ENCODE peak calls at places on chromosomes 11 and 22, in nine cellular contexts. B, A, V, W, M, O, E, U and L are unnamed samples.

GRCh38 chr11:9231848-9232177 is 33.3 kb downstream of the DENND5A start:
- DNase-seq in O (no peak), W (peak; percentile 72), U (no peak), A (no peak), M (no peak), V (peak; percentile 75), E (peak; percentile 74), B (no peak), L (no peak)

GRCh38 chr22:50463188-50463900 is 11.5 kb downstream of the SBF1 start:
- DNase-seq in V (no peak), W (no peak), M (no peak), E (no peak), A (no peak), U (no peak), B (no peak), O (no peak), L (no peak)

GRCh38 chr11:35390737-35391682 is 28.3 kb downstream of the SLC1A2 start:
- DNase-seq in W (peak; percentile 89), A (no peak), E (peak; percentile 79), M (no peak), V (peak; percentile 74), U (no peak), B (peak; percentile 48), O (no peak), L (no peak)

GRCh38 chr22:48453171-48453570 is 1374.5 kb downstream of the BRD1 start:
- DNase-seq in V (no peak), M (no peak), B (no peak), E (no peak), U (no peak), W (no peak), O (no peak), A (no peak), L (no peak)

GRCh38 chr11:134033696-134034491 is 35.0 kb upstream of the JAM3 start:
- DNase-seq in A (peak; percentile 92), E (peak; percentile 88), W (peak; percentile 85), V (peak; percentile 89), B (peak; percentile 75), O (peak; percentile 95), M (peak; percentile 82), U (peak; percentile 77), L (peak; percentile 84)

GRCh38 chr22:27258773-27259172 is 542.8 kb downstream of the MN1 start:
- DNase-seq in B (no peak), E (no peak), V (no peak), U (no peak), A (no peak), M (no peak), W (no peak), O (no peak), L (no peak)

GRCh38 chr11:46347637-46348311 is 511 bp downstream of the DGKZ start:
- DNase-seq in O (peak; percentile 74), M (peak; percentile 74), U (no peak), A (peak; percentile 90), E (no peak), V (no peak), W (no peak), B (peak; percentile 51), L (no peak)

GRCh38 chr11:101436511-101437142 is 147.2 kb downstream of the TRPC6 start:
- DNase-seq in M (no peak), U (no peak), O (no peak), E (peak; percentile 55), B (no peak), A (no peak), W (peak; percentile 49), V (peak; percentile 20), L (peak; percentile 47)

GRCh38 chr22:24542641-24543040 is 12.3 kb downstream of the GUCD1 start:
- DNase-seq in V (no peak), W (no peak), B (no peak), U (no peak), E (no peak), A (no peak), M (peak; percentile 86), O (no peak), L (no peak)

GRCh38 chr11:58905716-58906547 is 33.4 kb upstream of the GLYATL1 start:
- DNase-seq in U (no peak), E (peak; percentile 89), A (no peak), B (no peak), W (peak; percentile 91), O (peak; percentile 64), V (peak; percentile 94), M (peak; percentile 73), L (peak; percentile 21)

GRCh38 chr11:131099013-131099412 is 182.7 kb upstream of the SNX19 start:
- DNase-seq in B (no peak), V (peak; percentile 61), M (no peak), U (no peak), O (no peak), E (no peak), W (peak; percentile 77), A (no peak), L (no peak)

GRCh38 chr11:35045219-35045819 is 93.7 kb upstream of the CD44 start:
- DNase-seq in O (no peak), U (peak; percentile 79), A (no peak), E (no peak), W (no peak), M (no peak), B (peak; percentile 97), V (no peak), L (no peak)

GRCh38 chr11:46722566-46723358 is 3.7 kb downstream of the F2 start:
- DNase-seq in E (no peak), U (no peak), B (no peak), O (no peak), W (no peak), M (no peak), A (no peak), V (no peak), L (no peak)

GRCh38 chr11:288328-289144 is at the start of gene PGGHG:
- DNase-seq in E (peak; percentile 50), B (no peak), V (peak; percentile 8), U (peak; percentile 78), M (peak; percentile 85), A (peak; percentile 93), O (peak; percentile 86), W (no peak), L (peak; percentile 51)

GRCh38 chr11:27697679-27698275 is 2.5 kb downstream of the BDNF start:
- DNase-seq in U (no peak), W (no peak), M (no peak), V (peak; percentile 66), E (peak; percentile 33), A (no peak), O (no peak), B (no peak), L (no peak)

GRCh38 chr11:78207532-78208256 is 19.0 kb downstream of the USP35 start:
- DNase-seq in E (peak; percentile 40), O (no peak), B (no peak), A (no peak), V (no peak), W (peak; percentile 21), U (no peak), M (no peak), L (no peak)

GRCh38 chr22:25417792-25418191 is 146.7 kb upstream of the GRK3 start:
- DNase-seq in B (no peak), U (no peak), W (no peak), E (no peak), A (no peak), O (no peak), V (no peak), M (no peak), L (no peak)

GRCh38 chr11:95884364-95884763 is 39.5 kb downstream of the MTMR2 start:
- DNase-seq in B (no peak), V (peak; percentile 87), U (no peak), M (no peak), W (peak; percentile 63), A (no peak), E (peak; percentile 54), O (no peak), L (no peak)

GRCh38 chr11:114159320-114159719 is 99.8 kb downstream of the ZBTB16 start:
- DNase-seq in B (peak; percentile 40), M (peak; percentile 72), V (no peak), O (no peak), U (no peak), W (no peak), E (no peak), A (peak; percentile 75), L (no peak)
- H3K4me1 ChIP-seq in B (peaks cover 57% of the 10 kb centered on the region), M (peaks cover 91% of the 10 kb centered on the region), V (peaks cover 14% of the 10 kb centered on the region), O (peaks cover 97% of the 10 kb centered on the region), U (peaks cover 60% of the 10 kb centered on the region), W (peaks cover 16% of the 10 kb centered on the region), E (peaks cover 27% of the 10 kb centered on the region), A (peaks cover 71% of the 10 kb centered on the region), L (peaks cover 51% of the 10 kb centered on the region)

GRCh38 chr11:61694971-61695706 is 14.9 kb downstream of the DAGLA start:
- DNase-seq in A (no peak), B (no peak), V (no peak), E (no peak), M (peak; percentile 91), W (no peak), O (peak; percentile 86), U (no peak), L (peak; percentile 62)

GRCh38 chr11:61697093-61697492 is 16.9 kb downstream of the DAGLA start:
- DNase-seq in B (no peak), W (no peak), U (no peak), E (no peak), A (peak; percentile 91), O (no peak), V (no peak), M (peak; percentile 79), L (no peak)

GRCh38 chr11:61693897-61694840 is 14.0 kb downstream of the DAGLA start:
- DNase-seq in A (peak; percentile 82), O (no peak), V (no peak), W (no peak), E (no peak), M (no peak), B (no peak), U (no peak), L (no peak)

GRCh38 chr11:61696602-61697001 is 16.4 kb downstream of the DAGLA start:
- DNase-seq in A (no peak), B (peak; percentile 49), W (no peak), V (no peak), E (peak; percentile 39), M (no peak), U (no peak), O (no peak), L (no peak)

DNA sequence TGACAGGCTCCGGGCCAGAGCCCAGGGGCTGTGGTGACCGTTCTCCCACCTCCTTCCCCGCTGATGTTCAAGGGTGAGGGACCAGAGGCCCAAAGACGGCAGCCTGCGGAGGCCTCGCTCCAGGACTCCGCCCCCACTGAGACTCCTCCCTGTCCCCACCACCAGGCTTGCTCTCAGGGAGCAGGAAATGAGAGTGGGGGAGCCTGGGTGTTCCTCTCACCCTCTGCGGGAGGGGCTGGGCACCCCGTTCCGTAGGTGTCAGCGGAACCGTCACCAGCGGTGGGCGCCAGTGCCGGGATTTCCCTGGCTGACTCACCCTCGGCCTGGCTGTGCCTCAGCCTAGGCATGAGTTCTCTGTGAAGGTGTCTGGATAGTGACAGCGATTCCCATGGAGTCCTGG is 15.7 kb downstream of the DAGLA start:
- DNase-seq in V (peak; percentile 78), U (peak; percentile 85), O (peak; percentile 86), M (peak; percentile 92), W (peak; percentile 81), E (peak; percentile 69), B (peak; percentile 98), A (peak; percentile 94), L (peak; percentile 84)
- H3K4me3 ChIP-seq in V (no peak overlapping the region), U (peak overlapping the region; percentile 52), O (peak overlapping the region; percentile 39), M (peak overlapping the region; percentile 39), W (no peak overlapping the region), E (no peak overlapping the region), B (peak overlapping the region; percentile 40), A (no peak overlapping the region), L (peak overlapping the region; percentile 15)

GRCh38 chr11:120467627-120468026 is 43.9 kb upstream of the GRIK4 start:
- DNase-seq in U (no peak), V (peak; percentile 25), O (no peak), A (no peak), E (no peak), W (peak; percentile 48), M (no peak), B (no peak), L (no peak)
- H3K36me3 ChIP-seq in U (no peaks in the 10 kb centered on the region), V (peaks cover 7% of the 10 kb centered on the region), O (peaks cover 97% of the 10 kb centered on the region), A (peaks cover 64% of the 10 kb centered on the region), E (peaks cover 72% of the 10 kb centered on the region), W (peaks cover 34% of the 10 kb centered on the region), M (peaks cover 14% of the 10 kb centered on the region), B (no peaks in the 10 kb centered on the region), L (no peaks in the 10 kb centered on the region)

GRCh38 chr22:19235874-19236273 is 55.6 kb downstream of the CLTCL1 start:
- DNase-seq in B (no peak), M (no peak), O (no peak), A (no peak), U (no peak), V (no peak), W (no peak), E (no peak), L (no peak)
- H3K4me1 ChIP-seq in B (no peaks in the 10 kb centered on the region), M (peaks cover 19% of the 10 kb centered on the region), O (no peaks in the 10 kb centered on the region), A (no peaks in the 10 kb centered on the region), U (no peaks in the 10 kb centered on the region), V (no peaks in the 10 kb centered on the region), W (no peaks in the 10 kb centered on the region), E (no peaks in the 10 kb centered on the region), L (no peaks in the 10 kb centered on the region)